ENCODE peak calls at places on chromosomes 13 and 19, in ten cellular contexts. H, A, S, P, B, E, Y, R, F and Z are unnamed samples.

GRCh38 chr13:82305588-82305987 is 1576.7 kb downstream of the SLITRK1 start:
- DNase-seq in B (no peak), E (no peak), Y (no peak), S (no peak), P (no peak), F (no peak), A (no peak), R (no peak), H (no peak), Z (no peak)

GRCh38 chr19:55546822-55547614 is 1.7 kb upstream of the SBK3 start:
- DNase-seq in E (no peak), H (peak), F (no peak), A (no peak), R (no peak), Y (peak), B (peak), P (no peak), S (peak), Z (peak)

GRCh38 chr13:103282571-103283450 is 216.6 kb upstream of the SLC10A2 start:
- DNase-seq in H (peak), Y (no peak), S (peak), P (no peak), F (no peak), E (no peak), A (no peak), B (peak), R (peak), Z (no peak)

GRCh38 chr19:53991224-53992113 is at the start of gene CACNG6:
- DNase-seq in R (no peak), H (peak), Y (no peak), A (no peak), P (peak), E (no peak), B (peak), S (no peak), F (peak), Z (no peak)

GRCh38 chr19:5293607-5294089 is 47.0 kb downstream of the PTPRS start:
- DNase-seq in F (peak), B (peak), A (no peak), S (no peak), H (peak), Y (peak), P (peak), E (no peak), R (no peak), Z (no peak)

GRCh38 chr13:30020726-30021312 is 170.4 kb upstream of the UBL3 start:
- DNase-seq in Y (no peak), F (no peak), A (no peak), P (no peak), R (no peak), E (no peak), H (no peak), B (no peak), S (no peak), Z (no peak)

GRCh38 chr13:79631260-79631659 is 150.3 kb downstream of the NDFIP2 start:
- DNase-seq in E (no peak), P (no peak), Y (no peak), H (peak), F (no peak), R (peak), B (peak), A (no peak), S (peak), Z (no peak)

GRCh38 chr13:110047511-110047910 is 259.4 kb downstream of the COL4A1 start:
- DNase-seq in E (no peak), R (peak), Y (no peak), H (peak), S (no peak), A (peak), B (peak), F (peak), P (no peak), Z (no peak)

GRCh38 chr13:84607614-84608013 is 725.3 kb upstream of the SLITRK1 start:
- DNase-seq in S (no peak), B (peak), H (peak), A (no peak), E (no peak), Y (no peak), P (no peak), F (no peak), R (peak), Z (peak)

GRCh38 chr19:51002542-51003311 is 1.3 kb upstream of the KLK8 start:
- DNase-seq in H (no peak), F (no peak), Y (no peak), A (no peak), B (no peak), P (peak), S (no peak), E (no peak), R (no peak), Z (no peak)

GRCh38 chr13:79423801-79424642 is 18.0 kb upstream of the RBM26 start:
- DNase-seq in B (peak), R (no peak), P (no peak), E (no peak), H (peak), Y (no peak), F (no peak), S (no peak), A (no peak), Z (no peak)

GRCh38 chr13:28000567-28000966 is 12.1 kb upstream of the URAD start:
- DNase-seq in A (no peak), P (no peak), R (no peak), B (no peak), S (no peak), Y (no peak), E (no peak), F (no peak), H (no peak), Z (no peak)

GRCh38 chr19:34676697-34677385 is at the start of gene SCGB2B2:
- DNase-seq in R (peak), F (no peak), H (no peak), B (no peak), S (peak), E (no peak), Y (peak), P (no peak), A (peak), Z (no peak)

GRCh38 chr19:46746281-46746965 is at the start of gene STRN4:
- DNase-seq in P (peak), B (no peak), R (no peak), Y (peak), S (no peak), E (no peak), F (peak), A (peak), H (no peak), Z (peak)

GRCh38 chr19:18232540-18233223 is 6.4 kb upstream of the PDE4C start:
- DNase-seq in R (no peak), E (no peak), F (peak), H (no peak), B (no peak), Y (peak), P (peak), S (no peak), A (peak), Z (no peak)

GRCh38 chr13:53073711-53074110 is 45.1 kb downstream of the OLFM4 start:
- DNase-seq in Y (no peak), A (no peak), R (no peak), E (no peak), B (no peak), S (no peak), P (no peak), H (no peak), F (no peak), Z (no peak)

GRCh38 chr19:53884256-53884655 is 2.3 kb downstream of the PRKCG start:
- DNase-seq in R (no peak), A (no peak), E (no peak), S (no peak), B (no peak), H (no peak), F (no peak), Y (no peak), P (no peak), Z (no peak)

GRCh38 chr19:7730286-7731217 is 1.4 kb downstream of the CLEC4G start:
- DNase-seq in H (no peak), S (no peak), B (no peak), A (no peak), P (no peak), F (no peak), E (no peak), R (no peak), Y (no peak), Z (no peak)

GRCh38 chr19:56566904-56567273 is 379 bp upstream of the ZNF470 start:
- DNase-seq in H (peak), R (peak), A (peak), P (no peak), B (no peak), Y (peak), F (peak), S (no peak), E (no peak), Z (peak)

GRCh38 chr13:29543230-29544215 is 52.0 kb downstream of the SLC7A1 start:
- DNase-seq in P (no peak), B (peak), Y (no peak), A (no peak), H (peak), E (no peak), F (no peak), R (no peak), S (no peak), Z (no peak)

GRCh38 chr13:113663934-113664333 is 3.1 kb upstream of the GRK1 start:
- DNase-seq in E (no peak), Y (no peak), A (no peak), P (no peak), H (no peak), F (no peak), B (no peak), S (no peak), R (no peak), Z (no peak)

GRCh38 chr13:21733475-21734311 is 62.8 kb downstream of the FGF9 start:
- DNase-seq in A (no peak), E (no peak), B (no peak), S (no peak), H (no peak), Y (no peak), F (no peak), R (no peak), P (no peak), Z (no peak)

GRCh38 chr13:85700909-85701308 is 98.3 kb downstream of the SLITRK6 start:
- DNase-seq in S (no peak), A (no peak), Y (no peak), E (no peak), H (no peak), P (no peak), B (no peak), R (no peak), F (no peak), Z (no peak)

GRCh38 chr19:18519962-18520847 is 1.7 kb downstream of the ELL start:
- DNase-seq in R (no peak), S (peak), E (no peak), H (peak), A (peak), P (peak), B (peak), Y (peak), F (peak), Z (no peak)

GRCh38 chr13:42720116-42720857 is 61.1 kb upstream of the FAM216B start:
- DNase-seq in A (no peak), R (peak), P (no peak), H (peak), S (peak), E (no peak), Y (no peak), B (peak), F (no peak), Z (no peak)

GRCh38 chr13:57629821-57630235 is 1.7 kb upstream of the PCDH17 start:
- DNase-seq in S (no peak), R (no peak), B (peak), A (peak), Y (peak), P (peak), E (peak), F (peak), H (peak), Z (peak)

GRCh38 chr13:31409678-31410356 is 210.0 kb downstream of the B3GLCT start:
- DNase-seq in S (no peak), Y (no peak), H (peak), E (no peak), B (peak), F (no peak), R (no peak), A (no peak), P (no peak), Z (no peak)

GRCh38 chr19:15194938-15195337 is 5.9 kb downstream of the NOTCH3 start:
- DNase-seq in S (no peak), A (no peak), E (no peak), P (no peak), F (no peak), H (peak), Y (no peak), B (peak), R (no peak), Z (peak)

GRCh38 chr19:17758528-17758927 is 7.3 kb downstream of the FCHO1 start:
- DNase-seq in A (no peak), H (no peak), P (no peak), B (no peak), R (no peak), E (no peak), Y (no peak), S (no peak), F (no peak), Z (no peak)

GRCh38 chr19:47495478-47496372 is 11.7 kb upstream of the KPTN start:
- DNase-seq in H (no peak), E (no peak), A (no peak), Y (no peak), P (no peak), B (no peak), S (no peak), F (no peak), R (no peak), Z (no peak)

GRCh38 chr19:38152461-38153379 is 71.3 kb downstream of the DPF1 start:
- DNase-seq in H (peak), B (peak), F (no peak), Y (no peak), P (no peak), S (no peak), E (no peak), A (no peak), R (no peak), Z (no peak)

GRCh38 chr19:35011091-35011689 is 11.1 kb downstream of the GRAMD1A start:
- DNase-seq in A (no peak), B (no peak), P (no peak), S (no peak), R (no peak), E (no peak), H (no peak), Y (no peak), F (no peak), Z (no peak)

GRCh38 chr19:18364826-18365528 is 21.0 kb upstream of the GDF15 start:
- DNase-seq in E (no peak), H (peak), F (peak), S (peak), R (peak), A (peak), P (no peak), B (peak), Y (no peak), Z (no peak)

GRCh38 chr13:97116754-97117153 is 105.4 kb upstream of the MBNL2 start:
- DNase-seq in P (no peak), H (peak), S (no peak), B (peak), E (no peak), A (peak), R (no peak), Y (no peak), F (no peak), Z (no peak)

GRCh38 chr13:77460195-77460594 is 75.3 kb upstream of the SCEL start:
- DNase-seq in R (no peak), S (no peak), P (no peak), H (no peak), B (peak), A (no peak), F (no peak), E (no peak), Y (no peak), Z (no peak)

GRCh38 chr19:13841339-13842293 is 35.3 kb upstream of the NANOS3 start:
- DNase-seq in A (no peak), F (no peak), Y (no peak), R (no peak), P (peak), S (no peak), B (no peak), E (no peak), H (no peak), Z (no peak)

GRCh38 chr19:28889941-28890645 is 322.9 kb downstream of the UQCRFS1 start:
- DNase-seq in S (no peak), H (no peak), Y (no peak), P (no peak), B (no peak), F (no peak), A (no peak), R (no peak), E (no peak), Z (no peak)

GRCh38 chr13:48621056-48621455 is 32.7 kb upstream of the CYSLTR2 start:
- DNase-seq in E (no peak), Y (no peak), B (no peak), F (no peak), P (no peak), S (no peak), R (no peak), A (no peak), H (no peak), Z (no peak)